ENCODE peak calls at places on chromosomes 13 and 19, in six cellular contexts. X is breast epithelium, G is coronary artery, N is astrocyte, P is brain microvascular endothelial cell, J is ascending aorta. S is an unnamed sample.

GRCh38 chr13:36753176-36753575 is 65.8 kb upstream of the RFXAP start:
- DNase-seq in N (no peak), X (no peak), P (no peak), G (no peak), J (no peak), S (no peak)

GRCh38 chr19:39154626-39155100 is 29.1 kb downstream of the PAK4 start:
- DNase-seq in X (peak), J (no peak), P (no peak), G (no peak), N (no peak), S (peak)

GRCh38 chr13:87889241-87889640 is 218.1 kb downstream of the SLITRK5 start:
- DNase-seq in X (no peak), P (no peak), G (no peak), N (no peak), J (no peak), S (no peak)

GRCh38 chr13:106762711-106763110 is 194.8 kb upstream of the ARGLU1 start:
- DNase-seq in J (no peak), P (no peak), X (no peak), N (no peak), G (no peak), S (no peak)

GRCh38 chr19:51372649-51373504 is at the start of gene NKG7:
- DNase-seq in P (no peak), J (no peak), X (no peak), N (no peak), G (no peak), S (no peak)

GRCh38 chr13:52665325-52665724 is 12.7 kb downstream of the SUGT1 start:
- DNase-seq in J (no peak), P (no peak), G (no peak), N (no peak), X (no peak), S (no peak)

GRCh38 chr13:77384999-77385398 is 58.1 kb upstream of the MYCBP2 start:
- DNase-seq in J (no peak), X (no peak), G (no peak), N (peak), P (no peak), S (no peak)

GRCh38 chr13:111505175-111505777 is 184.8 kb downstream of the TEX29 start:
- DNase-seq in X (no peak), G (no peak), J (no peak), P (no peak), N (no peak), S (no peak)

GRCh38 chr13:39729161-39729560 is 73.7 kb downstream of the COG6 start:
- DNase-seq in X (no peak), J (no peak), G (no peak), P (no peak), N (peak), S (no peak)

GRCh38 chr19:9586764-9587163 is 2.5 kb upstream of the ZNF121 start:
- DNase-seq in G (no peak), P (peak), X (peak), J (peak), N (peak), S (peak)

GRCh38 chr19:3423183-3423829 is 56.9 kb downstream of the NFIC start:
- DNase-seq in G (no peak), J (no peak), X (no peak), P (peak), N (no peak), S (no peak)

DNA sequence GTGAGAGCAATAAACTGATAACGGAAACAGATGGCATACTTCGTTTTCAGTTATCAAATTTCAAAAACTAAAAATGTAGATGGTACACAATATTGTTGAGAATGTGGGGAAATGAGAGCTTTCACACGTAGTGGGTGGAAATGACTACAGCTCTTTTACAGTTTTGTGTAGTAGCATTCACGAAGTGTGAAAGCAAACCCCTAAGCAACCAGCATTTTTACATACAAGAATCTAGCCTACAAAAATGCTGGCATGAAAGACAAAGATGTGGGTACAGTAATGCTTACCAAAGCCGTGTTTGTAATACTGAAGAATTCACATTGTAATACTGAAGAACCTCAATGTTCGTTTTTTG is 6.3 kb upstream of the ZNF283 start:
- DNase-seq in J (no peak), X (no peak), G (no peak), N (no peak), P (no peak), S (no peak)
- H3K4me3 ChIP-seq in J (peak), X (peak), G (peak), N (peak), P (peak), S (no peak)

DNA sequence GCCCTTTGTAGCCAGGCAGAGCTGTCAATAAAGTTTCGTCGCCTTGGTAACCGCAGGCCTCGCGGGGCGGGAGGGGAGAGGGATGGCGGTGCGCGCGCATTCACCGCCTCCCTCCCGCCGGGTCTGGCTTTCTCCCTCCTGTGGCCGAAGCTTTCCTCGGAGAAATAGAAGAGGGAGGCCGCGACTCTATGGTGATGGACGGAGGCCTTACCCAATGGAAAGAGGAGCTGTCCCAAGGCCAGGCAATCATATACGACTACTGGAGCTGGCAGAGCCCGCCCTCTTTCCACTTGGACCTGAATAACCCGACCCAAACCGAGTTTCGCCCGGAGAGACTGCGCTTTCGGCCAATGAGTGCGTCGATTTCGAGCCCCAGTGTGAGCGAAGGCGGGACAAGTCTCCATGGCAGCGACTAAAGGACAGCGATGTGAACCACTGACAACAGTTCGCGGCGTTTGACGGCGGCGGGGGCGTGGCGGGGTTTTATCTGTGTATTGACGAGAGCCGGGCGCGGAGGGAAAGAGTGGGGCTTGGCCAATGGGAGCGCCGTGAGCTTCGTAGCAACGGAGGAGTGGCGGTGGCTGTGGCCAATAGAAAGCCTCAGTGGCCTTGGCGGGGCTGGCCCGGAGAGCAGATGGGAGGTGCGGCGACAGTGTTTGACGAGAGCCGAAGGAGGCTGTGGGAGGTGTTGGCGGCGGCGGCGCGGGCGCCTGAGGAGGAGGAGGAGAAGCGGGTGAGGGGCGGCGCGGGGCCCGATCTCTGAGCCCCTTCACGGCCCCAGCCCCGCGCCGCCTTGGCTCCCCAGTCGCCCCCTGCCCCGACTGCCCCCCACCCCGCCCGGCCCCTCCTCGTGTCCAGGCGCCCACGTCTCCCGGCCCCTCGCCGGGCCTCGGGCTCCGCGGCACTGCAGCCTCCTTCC is at the start of gene KMT5C:
- DNase-seq in P (peak), G (peak), N (peak), X (peak), J (peak), S (peak)
- TF ChIP-seq CTCF in P (peak), G (peak), N (no peak), X (peak), J (peak), S (no peak)

GRCh38 chr13:27959976-27960361 is 9.1 kb downstream of the CDX2 start:
- DNase-seq in X (no peak), G (no peak), N (no peak), P (no peak), J (no peak), S (no peak)
- H3K4me3 ChIP-seq in X (peak), G (peak), N (no peak), P (no peak), J (peak), S (no peak)

GRCh38 chr13:109904218-109904617 is 117.8 kb upstream of the IRS2 start:
- DNase-seq in G (no peak), X (no peak), N (no peak), P (no peak), J (no peak), S (no peak)
- TF ChIP-seq CTCF in G (no peak), X (no peak), N (no peak), P (peak), J (no peak), S (no peak)

DNA sequence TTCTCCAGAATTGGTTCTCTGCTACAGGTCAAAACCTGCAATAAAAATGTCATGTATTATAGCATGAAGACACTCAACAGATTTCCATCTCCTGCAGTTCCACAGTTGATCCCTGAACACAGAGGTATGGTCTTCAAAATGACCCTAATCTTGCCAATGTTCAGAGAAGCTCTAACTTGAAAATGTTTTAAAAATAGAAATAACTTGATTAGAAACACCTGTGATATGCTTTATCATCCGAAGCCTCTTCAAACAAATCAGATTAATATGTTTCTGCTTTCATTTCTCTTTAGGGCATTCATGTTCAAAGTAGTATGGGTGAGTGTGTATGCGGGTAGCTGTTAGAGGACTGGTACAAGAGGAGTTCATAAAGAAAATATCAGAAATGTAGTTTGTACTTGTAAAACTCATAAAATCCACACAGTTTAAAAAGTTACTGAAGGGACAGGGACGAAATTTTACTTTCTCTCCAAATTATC is 60.4 kb downstream of the KCNRG start:
- DNase-seq in X (no peak), N (no peak), G (no peak), P (no peak), J (no peak), S (no peak)
- H3K4me3 ChIP-seq in X (no peak), N (no peak), G (peak), P (no peak), J (peak), S (peak)

DNA sequence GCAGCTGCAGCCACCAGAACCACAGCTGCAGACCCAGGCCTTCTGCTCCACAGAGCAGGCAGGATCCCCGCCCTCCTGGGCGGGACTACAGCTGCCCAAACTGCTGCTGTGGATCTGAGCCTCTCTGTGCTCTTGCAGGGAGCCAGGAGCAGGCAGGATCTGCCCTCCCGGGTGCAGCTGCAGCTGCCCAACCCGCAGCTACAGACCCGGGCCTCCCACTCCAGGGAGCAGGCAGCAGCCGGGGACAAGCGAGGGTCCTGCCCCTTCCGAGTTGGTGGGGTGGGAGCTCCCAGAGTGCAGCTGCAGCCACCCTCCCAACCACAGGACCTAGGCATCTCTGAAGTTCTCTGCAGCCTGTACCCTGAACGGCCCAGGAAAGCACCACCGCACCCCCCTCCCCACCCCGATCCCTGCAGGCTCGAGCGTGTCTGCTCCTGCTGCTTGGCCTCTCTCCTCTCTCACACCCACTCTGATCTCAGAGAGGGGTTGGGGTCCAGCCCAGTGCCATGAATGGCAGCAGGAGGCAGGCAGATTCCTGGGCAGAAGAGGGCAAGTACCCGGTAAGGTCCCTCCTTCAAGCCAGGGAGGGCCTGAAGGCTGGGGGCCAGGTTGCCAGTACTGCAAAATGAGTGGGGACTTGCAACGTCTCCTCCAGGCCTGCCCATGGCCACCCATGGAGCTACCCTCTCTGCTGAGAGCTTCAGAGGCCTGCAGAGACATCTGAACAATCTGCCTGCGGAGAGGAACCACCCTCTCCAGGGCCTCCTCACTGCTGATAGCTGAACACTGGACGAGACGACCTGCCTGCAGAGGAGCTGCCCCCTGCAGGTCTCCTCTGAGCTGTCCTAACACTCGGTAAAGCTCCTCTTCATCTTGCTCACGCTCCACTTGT is 16.4 kb upstream of the EMP3 start:
- DNase-seq in P (no peak), X (no peak), G (no peak), J (no peak), N (no peak), S (no peak)
- TF ChIP-seq CTCF in P (peak), X (no peak), G (no peak), J (no peak), N (no peak), S (no peak)

DNA sequence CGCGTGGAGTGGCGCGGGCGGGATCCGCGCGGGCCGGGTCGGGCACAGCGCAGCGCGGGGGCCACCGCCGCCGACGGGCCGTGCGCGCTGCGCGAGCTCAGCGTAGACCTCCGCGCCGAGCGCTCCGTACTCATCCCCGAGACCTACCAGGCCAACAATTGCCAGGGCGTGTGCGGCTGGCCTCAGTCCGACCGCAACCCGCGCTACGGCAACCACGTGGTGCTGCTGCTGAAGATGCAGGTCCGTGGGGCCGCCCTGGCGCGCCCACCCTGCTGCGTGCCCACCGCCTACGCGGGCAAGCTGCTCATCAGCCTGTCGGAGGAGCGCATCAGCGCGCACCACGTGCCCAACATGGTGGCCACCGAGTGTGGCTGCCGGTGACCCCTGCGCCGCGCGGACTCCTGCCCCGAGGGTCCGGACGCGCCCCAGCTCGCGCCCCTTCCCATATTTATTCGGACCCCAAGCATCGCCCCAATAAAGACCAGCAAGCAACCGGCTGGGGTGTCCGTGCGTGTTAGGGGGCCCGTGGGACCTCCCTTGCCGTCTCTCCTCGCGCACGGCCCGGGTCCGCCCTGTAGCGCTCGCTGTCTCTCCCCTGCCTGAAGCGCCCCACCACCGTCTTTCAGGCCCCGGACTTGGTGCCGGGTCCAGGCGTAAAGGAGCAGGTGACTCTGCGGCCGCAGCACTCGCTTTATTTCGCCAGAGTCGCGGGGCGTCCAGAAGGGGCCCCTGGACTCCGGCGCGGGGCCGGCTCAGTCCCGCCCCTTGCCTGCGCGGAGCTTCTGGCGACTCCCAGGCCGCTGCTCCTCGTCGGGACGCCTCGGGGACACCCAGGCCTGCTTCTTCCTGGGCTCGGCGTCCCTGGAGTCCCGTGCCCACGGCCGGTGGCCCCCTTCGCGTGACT is 2.7 kb downstream of the AMH start:
- DNase-seq in J (no peak), G (no peak), X (no peak), P (no peak), N (no peak), S (no peak)
- H3K4me3 ChIP-seq in J (peak), G (peak), X (peak), P (no peak), N (no peak), S (no peak)

S was measured in LNCaP clone FGC.